ENCODE peak calls at places on chromosomes 4 and X, in ten cellular contexts. One of them, this sample, is unnamed.

GRCh38 chrX:147962476-147962875 is 18.7 kb upstream of the FMR1NB start:
- DNase-seq in WTC11: no peak
- DNase-seq in body of pancreas: no peak
- DNase-seq in upper lobe of right lung: no peak
- DNase-seq in sigmoid colon: no peak
- DNase-seq in uterus: no peak
- DNase-seq in tibial artery: no peak
- DNase-seq in heart right ventricle: no peak
- DNase-seq in breast epithelium: no peak
- DNase-seq in dorsolateral prefrontal cortex: no peak
- DNase-seq in this sample: no peak

GRCh38 chrX:2629316-2630168 is 61.6 kb upstream of the CD99 start:
- DNase-seq in WTC11: no peak
- DNase-seq in body of pancreas: no peak
- DNase-seq in upper lobe of right lung: no peak
- DNase-seq in sigmoid colon: no peak
- DNase-seq in uterus: no peak
- DNase-seq in tibial artery: no peak
- DNase-seq in heart right ventricle: no peak
- DNase-seq in breast epithelium: no peak
- DNase-seq in dorsolateral prefrontal cortex: no peak
- DNase-seq in this sample: no peak

GRCh38 chrX:17496407-17496806 is 121.4 kb downstream of the NHS start:
- DNase-seq in WTC11: no peak
- DNase-seq in body of pancreas: peak; percentile 18
- DNase-seq in upper lobe of right lung: no peak
- DNase-seq in sigmoid colon: no peak
- DNase-seq in uterus: no peak
- DNase-seq in tibial artery: no peak
- DNase-seq in heart right ventricle: no peak
- DNase-seq in breast epithelium: no peak
- DNase-seq in dorsolateral prefrontal cortex: no peak
- DNase-seq in this sample: no peak

GRCh38 chrX:69124108-69124507 is 41.1 kb downstream of the PJA1 start:
- DNase-seq in WTC11: no peak
- DNase-seq in body of pancreas: no peak
- DNase-seq in upper lobe of right lung: no peak
- DNase-seq in sigmoid colon: no peak
- DNase-seq in uterus: no peak
- DNase-seq in tibial artery: no peak
- DNase-seq in heart right ventricle: no peak
- DNase-seq in breast epithelium: no peak
- DNase-seq in dorsolateral prefrontal cortex: no peak
- DNase-seq in this sample: no peak

GRCh38 chr4:110902500-110902899 is 279.6 kb upstream of the PITX2 start:
- DNase-seq in WTC11: no peak
- DNase-seq in body of pancreas: no peak
- DNase-seq in upper lobe of right lung: no peak
- DNase-seq in sigmoid colon: no peak
- DNase-seq in uterus: no peak
- DNase-seq in tibial artery: no peak
- DNase-seq in heart right ventricle: no peak
- DNase-seq in breast epithelium: no peak
- DNase-seq in dorsolateral prefrontal cortex: no peak
- DNase-seq in this sample: no peak

GRCh38 chr4:88107406-88108107 is 50.9 kb downstream of the ABCG2 start:
- DNase-seq in WTC11: no peak
- DNase-seq in body of pancreas: no peak
- DNase-seq in upper lobe of right lung: no peak
- DNase-seq in sigmoid colon: no peak
- DNase-seq in uterus: no peak
- DNase-seq in tibial artery: no peak
- DNase-seq in heart right ventricle: peak; percentile 12
- DNase-seq in breast epithelium: no peak
- DNase-seq in dorsolateral prefrontal cortex: no peak
- DNase-seq in this sample: no peak

GRCh38 chr4:153346563-153346962 is 2.1 kb downstream of the MND1 start:
- DNase-seq in WTC11: no peak
- DNase-seq in body of pancreas: no peak
- DNase-seq in upper lobe of right lung: no peak
- DNase-seq in sigmoid colon: no peak
- DNase-seq in uterus: no peak
- DNase-seq in tibial artery: no peak
- DNase-seq in heart right ventricle: no peak
- DNase-seq in breast epithelium: no peak
- DNase-seq in dorsolateral prefrontal cortex: no peak
- DNase-seq in this sample: no peak

GRCh38 chr4:139030614-139031235 is 15.1 kb downstream of the NOCT start:
- DNase-seq in WTC11: peak; percentile 75
- DNase-seq in body of pancreas: peak; percentile 81
- DNase-seq in upper lobe of right lung: no peak
- DNase-seq in sigmoid colon: peak; percentile 79
- DNase-seq in uterus: peak; percentile 80
- DNase-seq in tibial artery: peak; percentile 63
- DNase-seq in heart right ventricle: peak; percentile 80
- DNase-seq in breast epithelium: peak; percentile 63
- DNase-seq in dorsolateral prefrontal cortex: peak; percentile 67
- DNase-seq in this sample: no peak

GRCh38 chr4:148654131-148654530 is 211.9 kb upstream of the NR3C2 start:
- DNase-seq in WTC11: no peak
- DNase-seq in body of pancreas: no peak
- DNase-seq in upper lobe of right lung: no peak
- DNase-seq in sigmoid colon: no peak
- DNase-seq in uterus: no peak
- DNase-seq in tibial artery: no peak
- DNase-seq in heart right ventricle: no peak
- DNase-seq in breast epithelium: no peak
- DNase-seq in dorsolateral prefrontal cortex: no peak
- DNase-seq in this sample: no peak

GRCh38 chr4:33882246-33882990 is 2361.9 kb downstream of the ARAP2 start:
- DNase-seq in WTC11: no peak
- DNase-seq in body of pancreas: no peak
- DNase-seq in upper lobe of right lung: no peak
- DNase-seq in sigmoid colon: no peak
- DNase-seq in uterus: no peak
- DNase-seq in tibial artery: no peak
- DNase-seq in heart right ventricle: no peak
- DNase-seq in breast epithelium: no peak
- DNase-seq in dorsolateral prefrontal cortex: no peak
- DNase-seq in this sample: no peak

GRCh38 chr4:82629238-82630000 is 67.6 kb upstream of the TMEM150C start:
- DNase-seq in WTC11: no peak
- DNase-seq in body of pancreas: no peak
- DNase-seq in upper lobe of right lung: no peak
- DNase-seq in sigmoid colon: no peak
- DNase-seq in uterus: no peak
- DNase-seq in tibial artery: no peak
- DNase-seq in heart right ventricle: no peak
- DNase-seq in breast epithelium: no peak
- DNase-seq in dorsolateral prefrontal cortex: no peak
- DNase-seq in this sample: no peak

GRCh38 chr4:75179510-75179909 is 246.6 kb downstream of the PARM1 start:
- DNase-seq in WTC11: no peak
- DNase-seq in body of pancreas: no peak
- DNase-seq in upper lobe of right lung: no peak
- DNase-seq in sigmoid colon: no peak
- DNase-seq in uterus: no peak
- DNase-seq in tibial artery: no peak
- DNase-seq in heart right ventricle: no peak
- DNase-seq in breast epithelium: no peak
- DNase-seq in dorsolateral prefrontal cortex: no peak
- DNase-seq in this sample: no peak

GRCh38 chrX:69424161-69424560 is 80.0 kb upstream of the NALF2 start:
- DNase-seq in WTC11: no peak
- DNase-seq in body of pancreas: no peak
- DNase-seq in upper lobe of right lung: no peak
- DNase-seq in sigmoid colon: no peak
- DNase-seq in uterus: no peak
- DNase-seq in tibial artery: no peak
- DNase-seq in heart right ventricle: no peak
- DNase-seq in breast epithelium: no peak
- DNase-seq in dorsolateral prefrontal cortex: no peak
- DNase-seq in this sample: no peak

GRCh38 chr4:128068927-128069326 is 7.8 kb downstream of the LARP1B start:
- DNase-seq in WTC11: peak; percentile 37
- DNase-seq in body of pancreas: no peak
- DNase-seq in upper lobe of right lung: no peak
- DNase-seq in sigmoid colon: no peak
- DNase-seq in uterus: no peak
- DNase-seq in tibial artery: no peak
- DNase-seq in heart right ventricle: no peak
- DNase-seq in breast epithelium: no peak
- DNase-seq in dorsolateral prefrontal cortex: no peak
- DNase-seq in this sample: no peak

GRCh38 chr4:3310301-3311094 is 17.7 kb downstream of the RGS12 start:
- DNase-seq in WTC11: no peak
- DNase-seq in body of pancreas: peak; percentile 12
- DNase-seq in upper lobe of right lung: peak; percentile 51
- DNase-seq in sigmoid colon: no peak
- DNase-seq in uterus: no peak
- DNase-seq in tibial artery: no peak
- DNase-seq in heart right ventricle: no peak
- DNase-seq in breast epithelium: no peak
- DNase-seq in dorsolateral prefrontal cortex: peak; percentile 35
- DNase-seq in this sample: no peak

GRCh38 chr4:55125087-55125721 is at the start of gene KDR:
- DNase-seq in WTC11: peak; percentile 84
- DNase-seq in body of pancreas: no peak
- DNase-seq in upper lobe of right lung: peak; percentile 68
- DNase-seq in sigmoid colon: no peak
- DNase-seq in uterus: peak; percentile 76
- DNase-seq in tibial artery: peak; percentile 20
- DNase-seq in heart right ventricle: peak; percentile 69
- DNase-seq in breast epithelium: no peak
- DNase-seq in dorsolateral prefrontal cortex: peak; percentile 39
- DNase-seq in this sample: no peak

GRCh38 chr4:80305466-80305865 is 30.1 kb upstream of the CFAP299 start:
- DNase-seq in WTC11: no peak
- DNase-seq in body of pancreas: no peak
- DNase-seq in upper lobe of right lung: no peak
- DNase-seq in sigmoid colon: no peak
- DNase-seq in uterus: no peak
- DNase-seq in tibial artery: no peak
- DNase-seq in heart right ventricle: no peak
- DNase-seq in breast epithelium: no peak
- DNase-seq in dorsolateral prefrontal cortex: no peak
- DNase-seq in this sample: no peak

GRCh38 chr4:158020734-158021346 is 152.0 kb downstream of the GASK1B start:
- DNase-seq in WTC11: no peak
- DNase-seq in body of pancreas: no peak
- DNase-seq in upper lobe of right lung: no peak
- DNase-seq in sigmoid colon: no peak
- DNase-seq in uterus: peak; percentile 65
- DNase-seq in tibial artery: no peak
- DNase-seq in heart right ventricle: no peak
- DNase-seq in breast epithelium: no peak
- DNase-seq in dorsolateral prefrontal cortex: no peak
- DNase-seq in this sample: no peak

DNA sequence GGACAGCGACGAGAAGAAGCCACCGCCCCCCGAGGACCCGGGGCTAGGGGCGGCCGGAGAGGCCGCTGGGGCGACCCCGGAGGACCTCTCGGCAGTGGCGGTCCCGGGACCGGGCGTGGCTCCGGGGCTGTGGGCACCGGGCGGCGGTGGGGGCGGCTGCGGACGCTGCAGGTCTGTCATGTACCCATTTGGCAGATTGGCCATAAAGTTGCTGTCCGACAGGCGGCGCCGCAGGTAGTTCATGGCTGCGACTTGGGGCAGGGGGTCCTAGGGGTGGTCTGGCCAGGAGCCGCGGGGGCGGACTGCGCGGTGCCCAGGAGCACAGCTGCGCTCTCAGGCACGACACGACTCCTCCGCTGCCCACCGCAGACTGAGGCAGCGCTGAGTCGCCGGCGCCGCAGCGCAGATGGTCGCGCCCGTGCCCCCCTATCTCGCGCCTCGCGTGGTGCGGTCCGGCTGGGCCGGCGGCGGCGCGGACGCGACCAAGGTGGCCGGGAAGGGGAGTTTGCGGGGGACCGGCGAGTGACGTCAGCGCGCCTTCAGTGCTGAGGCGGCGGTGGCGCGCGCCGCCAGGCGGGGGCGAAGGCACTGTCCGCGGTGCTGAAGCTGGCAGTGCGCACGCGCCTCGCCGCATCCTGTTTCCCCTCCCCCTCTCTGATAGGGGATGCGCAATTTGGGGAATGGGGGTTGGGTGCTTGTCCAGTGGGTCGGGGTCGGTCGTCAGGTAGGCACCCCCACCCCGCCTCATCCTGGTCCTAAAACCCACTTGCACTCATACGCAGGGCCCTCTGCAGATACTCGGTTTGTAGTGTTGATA is at the start of gene SYN1:
- DNase-seq in WTC11: peak; percentile 81
- DNase-seq in body of pancreas: peak; percentile 84
- DNase-seq in upper lobe of right lung: peak; percentile 88
- DNase-seq in sigmoid colon: peak; percentile 86
- DNase-seq in uterus: peak; percentile 69
- DNase-seq in tibial artery: peak; percentile 55
- DNase-seq in heart right ventricle: peak; percentile 79
- DNase-seq in breast epithelium: peak; percentile 74
- DNase-seq in dorsolateral prefrontal cortex: peak; percentile 84
- DNase-seq in this sample: no peak
- TF ChIP-seq CTCF in WTC11: no peak
- TF ChIP-seq CTCF in body of pancreas: peak; percentile 47
- TF ChIP-seq CTCF in upper lobe of right lung: no peak
- TF ChIP-seq CTCF in sigmoid colon: no peak
- TF ChIP-seq CTCF in uterus: peak; percentile 59
- TF ChIP-seq CTCF in tibial artery: no peak
- TF ChIP-seq CTCF in heart right ventricle: no peak
- TF ChIP-seq CTCF in breast epithelium: no peak
- TF ChIP-seq CTCF in dorsolateral prefrontal cortex: peak; percentile 47
- TF ChIP-seq CTCF in this sample: no peak

GRCh38 chr4:162461952-162462351 is 298.2 kb upstream of the FSTL5 start:
- DNase-seq in WTC11: no peak
- DNase-seq in body of pancreas: no peak
- DNase-seq in upper lobe of right lung: no peak
- DNase-seq in sigmoid colon: no peak
- DNase-seq in uterus: no peak
- DNase-seq in tibial artery: no peak
- DNase-seq in heart right ventricle: no peak
- DNase-seq in breast epithelium: no peak
- DNase-seq in dorsolateral prefrontal cortex: no peak
- DNase-seq in this sample: no peak
- TF ChIP-seq CTCF in WTC11: no peak
- TF ChIP-seq CTCF in body of pancreas: no peak
- TF ChIP-seq CTCF in upper lobe of right lung: no peak
- TF ChIP-seq CTCF in sigmoid colon: no peak
- TF ChIP-seq CTCF in uterus: no peak
- TF ChIP-seq CTCF in tibial artery: no peak
- TF ChIP-seq CTCF in heart right ventricle: peak; percentile 27
- TF ChIP-seq CTCF in breast epithelium: no peak
- TF ChIP-seq CTCF in dorsolateral prefrontal cortex: peak; percentile 33
- TF ChIP-seq CTCF in this sample: no peak

GRCh38 chr4:8393593-8394038 is 46.9 kb downstream of the ACOX3 start:
- DNase-seq in WTC11: no peak
- DNase-seq in body of pancreas: no peak
- DNase-seq in upper lobe of right lung: no peak
- DNase-seq in sigmoid colon: peak; percentile 91
- DNase-seq in uterus: peak; percentile 89
- DNase-seq in tibial artery: peak; percentile 81
- DNase-seq in heart right ventricle: peak; percentile 74
- DNase-seq in breast epithelium: no peak
- DNase-seq in dorsolateral prefrontal cortex: peak; percentile 78
- DNase-seq in this sample: no peak
- TF ChIP-seq CTCF in WTC11: no peak
- TF ChIP-seq CTCF in body of pancreas: no peak
- TF ChIP-seq CTCF in upper lobe of right lung: no peak
- TF ChIP-seq CTCF in sigmoid colon: no peak
- TF ChIP-seq CTCF in uterus: peak; percentile 47
- TF ChIP-seq CTCF in tibial artery: no peak
- TF ChIP-seq CTCF in heart right ventricle: no peak
- TF ChIP-seq CTCF in breast epithelium: no peak
- TF ChIP-seq CTCF in dorsolateral prefrontal cortex: no peak
- TF ChIP-seq CTCF in this sample: no peak

GRCh38 chr4:5399790-5400421 is 308.5 kb downstream of the EVC2 start:
- DNase-seq in WTC11: peak; percentile 42
- DNase-seq in body of pancreas: no peak
- DNase-seq in upper lobe of right lung: no peak
- DNase-seq in sigmoid colon: no peak
- DNase-seq in uterus: no peak
- DNase-seq in tibial artery: no peak
- DNase-seq in heart right ventricle: no peak
- DNase-seq in breast epithelium: no peak
- DNase-seq in dorsolateral prefrontal cortex: no peak
- DNase-seq in this sample: no peak
- TF ChIP-seq CTCF in WTC11: peak; percentile 81
- TF ChIP-seq CTCF in body of pancreas: peak; percentile 44
- TF ChIP-seq CTCF in upper lobe of right lung: peak; percentile 55
- TF ChIP-seq CTCF in sigmoid colon: no peak
- TF ChIP-seq CTCF in uterus: no peak
- TF ChIP-seq CTCF in tibial artery: no peak
- TF ChIP-seq CTCF in heart right ventricle: peak; percentile 65
- TF ChIP-seq CTCF in breast epithelium: no peak
- TF ChIP-seq CTCF in dorsolateral prefrontal cortex: peak; percentile 57
- TF ChIP-seq CTCF in this sample: no peak

This sample was measured in omental fat pad.